ENCODE peak calls at places on chromosomes 3 and 15, in nine cellular contexts. One of them, this sample, is unnamed.

GRCh38 chr3:134336587-134336986 is 37.7 kb downstream of the AMOTL2 start:
- DNase-seq in CD4-positive, alpha-beta T cell: no peak
- DNase-seq in right cardiac atrium: no peak
- DNase-seq in H9: no peak
- DNase-seq in testis: no peak
- DNase-seq in heart left ventricle: no peak
- DNase-seq in small intestine: no peak
- DNase-seq in stomach: no peak
- DNase-seq in HL-60: no peak
- DNase-seq in this sample: no peak

GRCh38 chr3:98972155-98972554 is 70.7 kb upstream of the DCBLD2 start:
- DNase-seq in CD4-positive, alpha-beta T cell: no peak
- DNase-seq in right cardiac atrium: no peak
- DNase-seq in H9: no peak
- DNase-seq in testis: no peak
- DNase-seq in heart left ventricle: no peak
- DNase-seq in small intestine: no peak
- DNase-seq in stomach: no peak
- DNase-seq in HL-60: no peak
- DNase-seq in this sample: no peak

GRCh38 chr3:47324278-47324865 is 41.6 kb downstream of the KLHL18 start:
- DNase-seq in CD4-positive, alpha-beta T cell: peak
- DNase-seq in right cardiac atrium: peak
- DNase-seq in H9: peak
- DNase-seq in testis: peak
- DNase-seq in heart left ventricle: no peak
- DNase-seq in small intestine: peak
- DNase-seq in stomach: peak
- DNase-seq in HL-60: peak
- DNase-seq in this sample: no peak

GRCh38 chr3:98563661-98564281 is 29.6 kb downstream of the CPOX start:
- DNase-seq in CD4-positive, alpha-beta T cell: peak
- DNase-seq in right cardiac atrium: no peak
- DNase-seq in H9: no peak
- DNase-seq in testis: no peak
- DNase-seq in heart left ventricle: no peak
- DNase-seq in small intestine: no peak
- DNase-seq in stomach: no peak
- DNase-seq in HL-60: no peak
- DNase-seq in this sample: no peak

GRCh38 chr3:64358176-64358575 is 132.9 kb upstream of the PRICKLE2 start:
- DNase-seq in CD4-positive, alpha-beta T cell: no peak
- DNase-seq in right cardiac atrium: no peak
- DNase-seq in H9: no peak
- DNase-seq in testis: no peak
- DNase-seq in heart left ventricle: no peak
- DNase-seq in small intestine: no peak
- DNase-seq in stomach: no peak
- DNase-seq in HL-60: no peak
- DNase-seq in this sample: no peak

GRCh38 chr3:137099336-137099735 is 141.6 kb downstream of the IL20RB start:
- DNase-seq in CD4-positive, alpha-beta T cell: no peak
- DNase-seq in right cardiac atrium: no peak
- DNase-seq in H9: no peak
- DNase-seq in testis: no peak
- DNase-seq in heart left ventricle: no peak
- DNase-seq in small intestine: no peak
- DNase-seq in stomach: no peak
- DNase-seq in HL-60: no peak
- DNase-seq in this sample: no peak

GRCh38 chr15:40594429-40594836 is 384 bp downstream of the KNL1 start:
- DNase-seq in CD4-positive, alpha-beta T cell: no peak
- DNase-seq in right cardiac atrium: peak
- DNase-seq in H9: peak
- DNase-seq in testis: peak
- DNase-seq in heart left ventricle: peak
- DNase-seq in small intestine: peak
- DNase-seq in stomach: no peak
- DNase-seq in HL-60: peak
- DNase-seq in this sample: peak

GRCh38 chr3:14890470-14890869 is 56.9 kb upstream of the NR2C2 start:
- DNase-seq in CD4-positive, alpha-beta T cell: no peak
- DNase-seq in right cardiac atrium: no peak
- DNase-seq in H9: no peak
- DNase-seq in testis: no peak
- DNase-seq in heart left ventricle: no peak
- DNase-seq in small intestine: no peak
- DNase-seq in stomach: no peak
- DNase-seq in HL-60: no peak
- DNase-seq in this sample: no peak

GRCh38 chr15:80099246-80099645 is 39.8 kb downstream of the ZFAND6 start:
- DNase-seq in CD4-positive, alpha-beta T cell: no peak
- DNase-seq in right cardiac atrium: no peak
- DNase-seq in H9: no peak
- DNase-seq in testis: no peak
- DNase-seq in heart left ventricle: no peak
- DNase-seq in small intestine: no peak
- DNase-seq in stomach: no peak
- DNase-seq in HL-60: no peak
- DNase-seq in this sample: no peak

GRCh38 chr3:66593978-66594377 is 93.2 kb upstream of the LRIG1 start:
- DNase-seq in CD4-positive, alpha-beta T cell: no peak
- DNase-seq in right cardiac atrium: no peak
- DNase-seq in H9: no peak
- DNase-seq in testis: no peak
- DNase-seq in heart left ventricle: no peak
- DNase-seq in small intestine: no peak
- DNase-seq in stomach: no peak
- DNase-seq in HL-60: no peak
- DNase-seq in this sample: no peak

GRCh38 chr3:124174463-124174862 is 182.5 kb upstream of the ROPN1 start:
- DNase-seq in CD4-positive, alpha-beta T cell: no peak
- DNase-seq in right cardiac atrium: peak
- DNase-seq in H9: no peak
- DNase-seq in testis: no peak
- DNase-seq in heart left ventricle: no peak
- DNase-seq in small intestine: peak
- DNase-seq in stomach: no peak
- DNase-seq in HL-60: no peak
- DNase-seq in this sample: no peak

GRCh38 chr3:78497025-78497424 is 1270.8 kb downstream of the ROBO1 start:
- DNase-seq in CD4-positive, alpha-beta T cell: no peak
- DNase-seq in right cardiac atrium: peak
- DNase-seq in H9: no peak
- DNase-seq in testis: no peak
- DNase-seq in heart left ventricle: no peak
- DNase-seq in small intestine: no peak
- DNase-seq in stomach: no peak
- DNase-seq in HL-60: no peak
- DNase-seq in this sample: no peak
- H3K27ac ChIP-seq in CD4-positive, alpha-beta T cell: no peak
- H3K27ac ChIP-seq in right cardiac atrium: no peak
- H3K27ac ChIP-seq in H9: no peak
- H3K27ac ChIP-seq in testis: no peak
- H3K27ac ChIP-seq in heart left ventricle: no peak
- H3K27ac ChIP-seq in small intestine: no peak
- H3K27ac ChIP-seq in stomach: no peak
- H3K27ac ChIP-seq in HL-60: no peak
- H3K27ac ChIP-seq in this sample: no peak

GRCh38 chr15:23801881-23802280 is 114.8 kb upstream of the NDN start:
- DNase-seq in CD4-positive, alpha-beta T cell: no peak
- DNase-seq in right cardiac atrium: no peak
- DNase-seq in H9: no peak
- DNase-seq in testis: peak
- DNase-seq in heart left ventricle: no peak
- DNase-seq in small intestine: no peak
- DNase-seq in stomach: peak
- DNase-seq in HL-60: no peak
- DNase-seq in this sample: no peak
- H3K27ac ChIP-seq in CD4-positive, alpha-beta T cell: no peak
- H3K27ac ChIP-seq in right cardiac atrium: no peak
- H3K27ac ChIP-seq in H9: no peak
- H3K27ac ChIP-seq in testis: no peak
- H3K27ac ChIP-seq in heart left ventricle: no peak
- H3K27ac ChIP-seq in small intestine: no peak
- H3K27ac ChIP-seq in stomach: no peak
- H3K27ac ChIP-seq in HL-60: no peak
- H3K27ac ChIP-seq in this sample: no peak

GRCh38 chr15:74565381-74566085 is 24.5 kb downstream of the ARID3B start:
- DNase-seq in CD4-positive, alpha-beta T cell: no peak
- DNase-seq in right cardiac atrium: no peak
- DNase-seq in H9: no peak
- DNase-seq in testis: no peak
- DNase-seq in heart left ventricle: no peak
- DNase-seq in small intestine: no peak
- DNase-seq in stomach: no peak
- DNase-seq in HL-60: no peak
- DNase-seq in this sample: no peak

GRCh38 chr15:74568594-74568993 is 27.6 kb downstream of the ARID3B start:
- DNase-seq in CD4-positive, alpha-beta T cell: no peak
- DNase-seq in right cardiac atrium: no peak
- DNase-seq in H9: no peak
- DNase-seq in testis: no peak
- DNase-seq in heart left ventricle: no peak
- DNase-seq in small intestine: no peak
- DNase-seq in stomach: no peak
- DNase-seq in HL-60: no peak
- DNase-seq in this sample: no peak

GRCh38 chr15:74571191-74571590 is 30.2 kb downstream of the ARID3B start:
- DNase-seq in CD4-positive, alpha-beta T cell: no peak
- DNase-seq in right cardiac atrium: no peak
- DNase-seq in H9: no peak
- DNase-seq in testis: no peak
- DNase-seq in heart left ventricle: no peak
- DNase-seq in small intestine: no peak
- DNase-seq in stomach: no peak
- DNase-seq in HL-60: no peak
- DNase-seq in this sample: no peak

GRCh38 chr15:74573987-74574386 is 33.0 kb downstream of the ARID3B start:
- DNase-seq in CD4-positive, alpha-beta T cell: no peak
- DNase-seq in right cardiac atrium: no peak
- DNase-seq in H9: no peak
- DNase-seq in testis: no peak
- DNase-seq in heart left ventricle: no peak
- DNase-seq in small intestine: no peak
- DNase-seq in stomach: no peak
- DNase-seq in HL-60: no peak
- DNase-seq in this sample: no peak

DNA sequence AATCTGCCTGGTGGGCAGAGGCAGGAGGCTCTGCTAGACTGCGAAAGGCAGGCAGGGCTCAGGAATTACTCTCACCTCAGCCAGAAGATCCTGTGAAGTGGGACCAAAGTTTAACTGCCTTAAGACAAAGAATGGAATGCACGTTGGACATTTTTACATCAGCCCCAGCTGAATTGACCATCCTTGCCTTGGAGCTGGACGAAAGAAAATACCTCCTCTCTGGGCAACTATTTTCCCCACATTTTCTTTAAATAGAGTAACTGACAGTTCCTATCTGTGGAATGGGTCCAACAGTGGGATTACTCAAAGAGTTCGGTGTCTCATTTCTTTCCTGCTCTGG is 28.7 kb downstream of the ARID3B start:
- DNase-seq in CD4-positive, alpha-beta T cell: no peak
- DNase-seq in right cardiac atrium: no peak
- DNase-seq in H9: no peak
- DNase-seq in testis: no peak
- DNase-seq in heart left ventricle: no peak
- DNase-seq in small intestine: no peak
- DNase-seq in stomach: no peak
- DNase-seq in HL-60: no peak
- DNase-seq in this sample: no peak
- H3K27ac ChIP-seq in CD4-positive, alpha-beta T cell: no peak
- H3K27ac ChIP-seq in right cardiac atrium: no peak
- H3K27ac ChIP-seq in H9: no peak
- H3K27ac ChIP-seq in testis: no peak
- H3K27ac ChIP-seq in heart left ventricle: no peak
- H3K27ac ChIP-seq in small intestine: no peak
- H3K27ac ChIP-seq in stomach: peak
- H3K27ac ChIP-seq in HL-60: no peak
- H3K27ac ChIP-seq in this sample: no peak

GRCh38 chr3:128873623-128874022 is 5.8 kb upstream of the ACAD9 start:
- DNase-seq in CD4-positive, alpha-beta T cell: no peak
- DNase-seq in right cardiac atrium: no peak
- DNase-seq in H9: no peak
- DNase-seq in testis: no peak
- DNase-seq in heart left ventricle: no peak
- DNase-seq in small intestine: no peak
- DNase-seq in stomach: no peak
- DNase-seq in HL-60: no peak
- DNase-seq in this sample: no peak
- H3K27ac ChIP-seq in CD4-positive, alpha-beta T cell: no peak
- H3K27ac ChIP-seq in right cardiac atrium: no peak
- H3K27ac ChIP-seq in H9: no peak
- H3K27ac ChIP-seq in testis: no peak
- H3K27ac ChIP-seq in heart left ventricle: no peak
- H3K27ac ChIP-seq in small intestine: no peak
- H3K27ac ChIP-seq in stomach: no peak
- H3K27ac ChIP-seq in HL-60: no peak
- H3K27ac ChIP-seq in this sample: no peak

GRCh38 chr15:68384451-68385239 is 47.3 kb downstream of the ITGA11 start:
- DNase-seq in CD4-positive, alpha-beta T cell: no peak
- DNase-seq in right cardiac atrium: peak
- DNase-seq in H9: peak
- DNase-seq in testis: no peak
- DNase-seq in heart left ventricle: no peak
- DNase-seq in small intestine: no peak
- DNase-seq in stomach: peak
- DNase-seq in HL-60: no peak
- DNase-seq in this sample: peak
- H3K27ac ChIP-seq in CD4-positive, alpha-beta T cell: no peak
- H3K27ac ChIP-seq in right cardiac atrium: peak
- H3K27ac ChIP-seq in H9: no peak
- H3K27ac ChIP-seq in testis: peak
- H3K27ac ChIP-seq in heart left ventricle: no peak
- H3K27ac ChIP-seq in small intestine: no peak
- H3K27ac ChIP-seq in stomach: peak
- H3K27ac ChIP-seq in HL-60: no peak
- H3K27ac ChIP-seq in this sample: no peak

This sample was measured in upper lobe of right lung.